ENCODE peak calls at places on chromosome 18, in six cellular contexts. One of them, this sample, is unnamed.

GRCh38 chr18:28359177-28359576 is 182.2 kb upstream of the CDH2 start:
- DNase-seq in brain microvascular endothelial cell: no peak
- DNase-seq in ELF-1: no peak
- DNase-seq in AG09319: no peak
- DNase-seq in NCI-H774: no peak
- DNase-seq in HEK293T: no peak
- DNase-seq in this sample: no peak

GRCh38 chr18:11065061-11065460 is 84.3 kb downstream of the PIEZO2 start:
- DNase-seq in brain microvascular endothelial cell: no peak
- DNase-seq in ELF-1: no peak
- DNase-seq in AG09319: no peak
- DNase-seq in NCI-H774: no peak
- DNase-seq in HEK293T: no peak
- DNase-seq in this sample: no peak

GRCh38 chr18:48342125-48342524 is 67.1 kb downstream of the ZBTB7C start:
- DNase-seq in brain microvascular endothelial cell: no peak
- DNase-seq in ELF-1: no peak
- DNase-seq in AG09319: no peak
- DNase-seq in NCI-H774: no peak
- DNase-seq in HEK293T: no peak
- DNase-seq in this sample: peak; percentile 56

GRCh38 chr18:9949315-9949714 is 35.5 kb downstream of the VAPA start:
- DNase-seq in brain microvascular endothelial cell: no peak
- DNase-seq in ELF-1: no peak
- DNase-seq in AG09319: no peak
- DNase-seq in NCI-H774: no peak
- DNase-seq in HEK293T: no peak
- DNase-seq in this sample: no peak

GRCh38 chr18:21682276-21683051 is 22.1 kb downstream of the ABHD3 start:
- DNase-seq in brain microvascular endothelial cell: no peak
- DNase-seq in ELF-1: peak; percentile 42
- DNase-seq in AG09319: no peak
- DNase-seq in NCI-H774: no peak
- DNase-seq in HEK293T: no peak
- DNase-seq in this sample: no peak

GRCh38 chr18:55159027-55159426 is 199.8 kb upstream of the CCDC68 start:
- DNase-seq in brain microvascular endothelial cell: no peak
- DNase-seq in ELF-1: no peak
- DNase-seq in AG09319: no peak
- DNase-seq in NCI-H774: no peak
- DNase-seq in HEK293T: no peak
- DNase-seq in this sample: no peak

GRCh38 chr18:48342588-48342987 is 66.6 kb downstream of the ZBTB7C start:
- DNase-seq in brain microvascular endothelial cell: no peak
- DNase-seq in ELF-1: no peak
- DNase-seq in AG09319: no peak
- DNase-seq in NCI-H774: peak; percentile 19
- DNase-seq in HEK293T: no peak
- DNase-seq in this sample: no peak

GRCh38 chr18:71398530-71398929 is 1109.7 kb downstream of the SOCS6 start:
- DNase-seq in brain microvascular endothelial cell: peak; percentile 0
- DNase-seq in ELF-1: peak; percentile 1
- DNase-seq in AG09319: no peak
- DNase-seq in NCI-H774: peak; percentile 45
- DNase-seq in HEK293T: peak; percentile 7
- DNase-seq in this sample: no peak

GRCh38 chr18:28284132-28284531 is 107.2 kb upstream of the CDH2 start:
- DNase-seq in brain microvascular endothelial cell: peak; percentile 24
- DNase-seq in ELF-1: no peak
- DNase-seq in AG09319: no peak
- DNase-seq in NCI-H774: no peak
- DNase-seq in HEK293T: no peak
- DNase-seq in this sample: no peak

GRCh38 chr18:5180254-5180653 is 16.8 kb downstream of the AKAIN1 start:
- DNase-seq in brain microvascular endothelial cell: no peak
- DNase-seq in ELF-1: no peak
- DNase-seq in AG09319: no peak
- DNase-seq in NCI-H774: no peak
- DNase-seq in HEK293T: no peak
- DNase-seq in this sample: no peak

This sample was measured in spleen.